ENCODE peak calls at places on chromosomes 4 and X, in ten cellular contexts. T is tibial nerve; P is T-helper 1 cell; S is endothelial cell; Q is DMS 273 treated with DMSO at 0.1 percent for 48 hours; K is mesenchymal stem cell; W is SK-N-SH; H is NCI-H748 treated with DMSO at 0.1 percent for 48 hours; E is Calu3; G is activated naive CD4-positive, alpha-beta T cell. A is an unnamed sample.

GRCh38 chr4:47837582-47838294 is at the start of gene CORIN:
- DNase-seq in Q (no peak), P (peak; percentile 4), W (no peak), T (no peak), G (no peak), E (no peak), S (no peak), K (peak; percentile 16), H (no peak), A (peak; percentile 62)

GRCh38 chr4:18937746-18938145 is 916.2 kb upstream of the LCORL start:
- DNase-seq in H (no peak), T (no peak), P (no peak), E (no peak), G (no peak), W (no peak), Q (no peak), K (no peak), S (no peak), A (no peak)

GRCh38 chr4:166816901-166817300 is 417.4 kb downstream of the SPOCK3 start:
- DNase-seq in P (no peak), S (no peak), K (peak; percentile 26), W (no peak), H (no peak), E (no peak), T (no peak), Q (no peak), G (no peak), A (no peak)

GRCh38 chr4:121594796-121595526 is 101.8 kb downstream of the ANXA5 start:
- DNase-seq in S (no peak), T (peak; percentile 50), E (no peak), Q (no peak), G (no peak), K (peak; percentile 48), P (no peak), W (no peak), H (no peak), A (no peak)

GRCh38 chr4:166594326-166594946 is 639.9 kb downstream of the SPOCK3 start:
- DNase-seq in W (peak; percentile 41), H (peak; percentile 42), G (no peak), S (peak; percentile 53), P (no peak), T (no peak), Q (no peak), E (peak; percentile 41), K (peak; percentile 43), A (no peak)

GRCh38 chrX:38804481-38805293 is 3.4 kb downstream of the MID1IP1 start:
- DNase-seq in G (peak; percentile 25), T (no peak), Q (no peak), W (peak; percentile 52), K (peak; percentile 34), P (peak; percentile 37), H (no peak), E (peak; percentile 46), S (peak; percentile 34), A (peak; percentile 67)

GRCh38 chr4:69563424-69563823 is 67.7 kb upstream of the UGT2B4 start:
- DNase-seq in H (no peak), Q (no peak), K (no peak), T (no peak), G (no peak), E (no peak), W (no peak), S (no peak), P (no peak), A (no peak)

GRCh38 chr4:37693450-37694190 is 7.4 kb upstream of the RELL1 start:
- DNase-seq in Q (no peak), H (no peak), G (no peak), T (no peak), E (no peak), W (no peak), S (no peak), K (peak; percentile 93), P (no peak), A (no peak)

GRCh38 chr4:111798840-111799239 is 346.4 kb upstream of the FAM241A start:
- DNase-seq in K (no peak), G (no peak), E (no peak), W (no peak), S (no peak), H (no peak), T (no peak), P (no peak), Q (no peak), A (no peak)

GRCh38 chrX:22526339-22526738 is 253.6 kb downstream of the CBLL2 start:
- DNase-seq in P (peak; percentile 13), Q (no peak), E (no peak), H (no peak), S (no peak), G (no peak), T (no peak), K (no peak), W (no peak), A (no peak)

A was measured in suprapubic skin.